ENCODE peak calls at places on chromosomes 5 and 9, in eight cellular contexts. F is foreskin fibroblast; A is fibroblast of pulmonary artery; T is AG04450; S is CD4-positive, alpha-beta T cell; O is right atrium auricular region; N is epithelial cell of esophagus; H is psoas muscle. M is an unnamed sample.

GRCh38 chr9:6449086-6449485 is 36.1 kb downstream of the UHRF2 start:
- DNase-seq in F (no peak), A (no peak), T (no peak), S (no peak), O (no peak), N (no peak), H (no peak), M (no peak)

GRCh38 chr9:108191065-108191464 is 664.7 kb downstream of the ACTL7B start:
- DNase-seq in F (peak; percentile 17), A (no peak), T (no peak), S (no peak), O (no peak), N (peak; percentile 30), H (no peak), M (no peak)

GRCh38 chr5:100776244-100776643 is 126.8 kb downstream of the ST8SIA4 start:
- DNase-seq in F (peak; percentile 11), A (peak; percentile 17), T (no peak), S (no peak), O (no peak), N (peak; percentile 5), H (no peak), M (no peak)

GRCh38 chr5:135033026-135033861 is 784 bp downstream of the PITX1 start:
- DNase-seq in F (peak; percentile 74), A (peak; percentile 21), T (peak; percentile 10), S (no peak), O (no peak), N (peak; percentile 68), H (peak; percentile 77), M (no peak)

GRCh38 chr5:41924526-41924871 is 582 bp upstream of the FBXO4 start:
- DNase-seq in F (no peak), A (no peak), T (no peak), S (no peak), O (no peak), N (no peak), H (no peak), M (no peak)

GRCh38 chr9:137972355-137972987 is 94.9 kb downstream of the CACNA1B start:
- DNase-seq in F (no peak), A (no peak), T (no peak), S (no peak), O (peak; percentile 30), N (no peak), H (peak; percentile 17), M (no peak)

GRCh38 chr5:79318935-79319614 is 83.1 kb downstream of the JMY start:
- DNase-seq in F (peak; percentile 96), A (peak; percentile 85), T (peak; percentile 95), S (no peak), O (no peak), N (peak; percentile 87), H (no peak), M (no peak)

GRCh38 chr5:112554089-112554977 is 135.3 kb upstream of the EPB41L4A start:
- DNase-seq in F (peak; percentile 68), A (peak; percentile 13), T (no peak), S (no peak), O (no peak), N (no peak), H (no peak), M (no peak)

GRCh38 chr9:21638104-21638503 is 156.0 kb upstream of the IFNE start:
- DNase-seq in F (no peak), A (no peak), T (no peak), S (no peak), O (no peak), N (no peak), H (no peak), M (no peak)

GRCh38 chr5:135398160-135398854 is 724 bp downstream of the MACROH2A1 start:
- DNase-seq in F (peak; percentile 58), A (peak; percentile 23), T (no peak), S (no peak), O (no peak), N (peak; percentile 50), H (peak; percentile 74), M (no peak)

GRCh38 chr5:100616291-100616690 is 81.1 kb downstream of the FAM174A start:
- DNase-seq in F (no peak), A (no peak), T (no peak), S (no peak), O (no peak), N (no peak), H (no peak), M (no peak)

GRCh38 chr9:690517-691111 is 150.9 kb upstream of the DMRT1 start:
- DNase-seq in F (no peak), A (no peak), T (no peak), S (no peak), O (no peak), N (no peak), H (no peak), M (no peak)

GRCh38 chr5:44051591-44051990 is 337.6 kb downstream of the FGF10 start:
- DNase-seq in F (no peak), A (no peak), T (no peak), S (no peak), O (no peak), N (no peak), H (no peak), M (no peak)

GRCh38 chr9:133429641-133430161 is 7.5 kb downstream of the ADAMTS13 start:
- DNase-seq in F (peak; percentile 50), A (peak; percentile 19), T (no peak), S (no peak), O (no peak), N (peak; percentile 47), H (no peak), M (no peak)
- TF ChIP-seq CTCF in F (peak; percentile 31), A (peak; percentile 39), T (peak; percentile 40), S (no peak), O (peak; percentile 52), N (peak; percentile 48), H (no peak), M (no peak)

GRCh38 chr5:137733922-137734695 is 1.8 kb downstream of the KLHL3 start:
- DNase-seq in F (no peak), A (peak; percentile 40), T (no peak), S (no peak), O (no peak), N (peak; percentile 45), H (no peak), M (no peak)

GRCh38 chr5:137734962-137735530 is 843 bp downstream of the KLHL3 start:
- DNase-seq in F (peak; percentile 55), A (peak; percentile 60), T (no peak), S (no peak), O (peak; percentile 68), N (peak; percentile 75), H (no peak), M (no peak)

GRCh38 chr5:137733011-137733410 is 2.9 kb downstream of the KLHL3 start:
- DNase-seq in F (no peak), A (no peak), T (no peak), S (no peak), O (no peak), N (peak; percentile 11), H (no peak), M (no peak)

GRCh38 chr5:137737349-137738256 is 1.7 kb upstream of the KLHL3 start:
- DNase-seq in F (peak; percentile 32), A (peak; percentile 94), T (no peak), S (peak; percentile 1), O (peak; percentile 78), N (peak; percentile 89), H (no peak), M (no peak)

GRCh38 chr5:137735531-137736284 is at the start of gene KLHL3:
- DNase-seq in F (peak; percentile 65), A (peak; percentile 63), T (no peak), S (peak; percentile 23), O (peak; percentile 59), N (peak; percentile 58), H (peak; percentile 50), M (no peak)
- TF ChIP-seq CTCF in F (no peak), A (peak; percentile 12), T (peak; percentile 24), S (no peak), O (peak; percentile 43), N (no peak), H (no peak), M (peak; percentile 2)

GRCh38 chr5:40432836-40433235 is 246.9 kb upstream of the PTGER4 start:
- DNase-seq in F (no peak), A (no peak), T (no peak), S (no peak), O (no peak), N (no peak), H (no peak), M (no peak)
- TF ChIP-seq CTCF in F (no peak), A (no peak), T (no peak), S (no peak), O (no peak), N (no peak), H (no peak), M (no peak)

DNA sequence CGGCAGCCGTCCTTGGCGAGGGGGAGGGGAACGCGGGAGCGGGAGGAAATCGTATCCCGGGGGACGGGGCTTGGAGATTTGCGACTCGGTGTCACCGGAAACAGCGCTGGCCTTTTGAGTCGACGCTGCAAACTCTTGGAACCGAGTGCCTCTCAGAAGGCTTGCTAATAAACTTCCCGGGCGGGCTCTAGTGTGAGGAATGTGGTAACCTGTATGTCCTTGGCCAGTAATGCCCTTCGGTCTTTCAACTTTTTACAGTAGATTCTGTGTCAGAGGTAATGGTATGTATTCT is 82.7 kb downstream of the PTPDC1 start:
- DNase-seq in F (no peak), A (no peak), T (no peak), S (no peak), O (no peak), N (no peak), H (no peak), M (no peak)
- TF ChIP-seq CTCF in F (no peak), A (peak; percentile 14), T (peak; percentile 28), S (no peak), O (no peak), N (peak; percentile 16), H (no peak), M (no peak)

GRCh38 chr9:105188746-105189145 is 55.7 kb upstream of the SLC44A1 start:
- DNase-seq in F (peak; percentile 15), A (no peak), T (no peak), S (no peak), O (no peak), N (peak; percentile 11), H (no peak), M (no peak)
- TF ChIP-seq CTCF in F (no peak), A (no peak), T (no peak), S (no peak), O (no peak), N (no peak), H (peak; percentile 11), M (peak; percentile 12)